ENCODE peak calls at places on chromosomes 5 and 9, in six cellular contexts. C is AG04450, W is transverse colon, B is A549, Q is IMR-90, G is mesenchymal stem cell. J is an unnamed sample.

GRCh38 chr9:18626046-18626698 is 152.2 kb downstream of the ADAMTSL1 start:
- DNase-seq in C (no peak), W (no peak), G (no peak), B (no peak), Q (no peak), J (peak)

GRCh38 chr9:119322137-119322695 is 47.0 kb downstream of the BRINP1 start:
- DNase-seq in Q (no peak), W (no peak), G (peak), B (no peak), C (no peak), J (no peak)

GRCh38 chr5:30355675-30356074 is 837.8 kb upstream of the CDH6 start:
- DNase-seq in C (no peak), Q (no peak), B (no peak), G (no peak), W (no peak), J (no peak)

GRCh38 chr9:83665576-83666200 is 42.1 kb downstream of the UBQLN1 start:
- DNase-seq in Q (no peak), C (no peak), G (peak), B (no peak), W (no peak), J (no peak)

GRCh38 chr5:77379558-77380061 is 112.5 kb downstream of the WDR41 start:
- DNase-seq in G (no peak), Q (no peak), C (no peak), W (no peak), B (no peak), J (no peak)

GRCh38 chr5:65802820-65803219 is 80.8 kb downstream of the NLN start:
- DNase-seq in B (no peak), W (no peak), G (no peak), Q (no peak), C (no peak), J (no peak)

GRCh38 chr5:179187229-179187678 is 127.1 kb downstream of the ZNF354C start:
- DNase-seq in C (no peak), Q (no peak), B (no peak), W (no peak), G (peak), J (no peak)

GRCh38 chr9:35658894-35659220 is 765 bp downstream of the CCDC107 start:
- DNase-seq in G (peak), C (no peak), W (peak), Q (peak), B (peak), J (peak)

GRCh38 chr5:16615737-16616535 is 861 bp downstream of the RETREG1 start:
- DNase-seq in C (no peak), Q (no peak), G (no peak), W (peak), B (no peak), J (peak)

GRCh38 chr9:114163517-114163924 is 8.2 kb downstream of the COL27A1 start:
- DNase-seq in W (no peak), B (peak), Q (peak), C (no peak), G (peak), J (no peak)

GRCh38 chr5:15501057-15501791 is 1.2 kb downstream of the FBXL7 start:
- DNase-seq in B (peak), G (peak), Q (peak), W (peak), C (no peak), J (peak)

GRCh38 chr5:102595332-102595731 is 96.5 kb upstream of the SLCO6A1 start:
- DNase-seq in W (no peak), C (no peak), Q (no peak), B (no peak), G (no peak), J (peak)

GRCh38 chr5:102138243-102138653 is 157.8 kb downstream of the SLCO4C1 start:
- DNase-seq in W (peak), Q (no peak), B (peak), C (no peak), G (no peak), J (no peak)

GRCh38 chr5:63500242-63500641 is 462.0 kb downstream of the HTR1A start:
- DNase-seq in B (no peak), W (no peak), Q (no peak), C (no peak), G (no peak), J (no peak)

GRCh38 chr5:95996904-95997751 is 35.5 kb upstream of the ELL2 start:
- DNase-seq in C (no peak), W (no peak), Q (no peak), G (no peak), B (no peak), J (no peak)

GRCh38 chr9:135023389-135023788 is 64.1 kb upstream of the OLFM1 start:
- DNase-seq in B (no peak), C (no peak), W (no peak), G (no peak), Q (no peak), J (peak)

GRCh38 chr5:170638051-170638450 is 134.2 kb downstream of the KCNIP1 start:
- DNase-seq in W (no peak), G (no peak), Q (no peak), C (no peak), B (no peak), J (no peak)

GRCh38 chr5:95975703-95976102 is 14.1 kb upstream of the ELL2 start:
- DNase-seq in Q (no peak), C (no peak), W (no peak), G (no peak), B (no peak), J (no peak)

GRCh38 chr9:85940275-85940831 is 593 bp upstream of the NAA35 start:
- DNase-seq in B (peak), Q (no peak), W (no peak), C (no peak), G (no peak), J (no peak)

GRCh38 chr5:58934629-58935097 is 351.8 kb downstream of the RAB3C start:
- DNase-seq in Q (no peak), G (no peak), C (no peak), B (no peak), W (no peak), J (no peak)

GRCh38 chr5:126115230-126115629 is 308.0 kb upstream of the GRAMD2B start:
- DNase-seq in G (no peak), W (no peak), C (no peak), Q (no peak), B (no peak), J (no peak)

GRCh38 chr9:125867752-125868400 is 120.7 kb downstream of the PBX3 start:
- DNase-seq in C (no peak), Q (peak), G (no peak), B (no peak), W (no peak), J (peak)

GRCh38 chr9:129609486-129610192 is 11.3 kb downstream of the C9orf50 start:
- DNase-seq in Q (no peak), G (peak), C (no peak), W (peak), B (peak), J (no peak)

GRCh38 chr5:164801910-164802309 is 1296.5 kb downstream of the MAT2B start:
- DNase-seq in C (no peak), B (no peak), Q (no peak), W (no peak), G (no peak), J (no peak)

GRCh38 chr5:33964132-33964531 is 20.4 kb downstream of the SLC45A2 start:
- DNase-seq in C (no peak), B (no peak), G (no peak), Q (no peak), W (no peak), J (no peak)

GRCh38 chr5:74372502-74373445 is 267.8 kb downstream of the ENC1 start:
- DNase-seq in Q (peak), G (no peak), B (no peak), C (peak), W (no peak), J (no peak)

DNA sequence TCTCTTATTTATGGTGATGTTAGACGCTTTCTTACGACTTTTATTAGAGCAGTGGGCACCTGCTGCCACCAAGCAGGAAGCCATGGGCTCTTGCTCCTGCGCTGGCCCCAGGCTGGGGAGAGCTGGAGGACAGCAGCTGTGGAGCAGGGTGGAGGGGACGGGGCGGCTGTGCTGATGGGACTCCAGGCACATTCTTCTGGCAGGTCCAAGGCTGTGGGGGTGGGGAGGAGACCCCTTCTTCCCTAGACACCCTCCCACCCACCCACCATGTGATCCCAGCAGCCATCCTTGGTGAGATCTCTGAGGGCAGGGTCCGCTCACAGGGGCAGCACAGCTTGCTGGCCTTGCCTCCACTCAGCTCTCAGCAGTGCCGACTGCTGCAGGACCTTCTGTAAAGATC is 192.6 kb upstream of the IRX4 start:
- DNase-seq in W (no peak), C (no peak), Q (no peak), B (no peak), G (no peak), J (no peak)
- H3K4me3 ChIP-seq in W (no peak), C (no peak), Q (no peak), B (no peak), G (no peak), J (no peak)

DNA sequence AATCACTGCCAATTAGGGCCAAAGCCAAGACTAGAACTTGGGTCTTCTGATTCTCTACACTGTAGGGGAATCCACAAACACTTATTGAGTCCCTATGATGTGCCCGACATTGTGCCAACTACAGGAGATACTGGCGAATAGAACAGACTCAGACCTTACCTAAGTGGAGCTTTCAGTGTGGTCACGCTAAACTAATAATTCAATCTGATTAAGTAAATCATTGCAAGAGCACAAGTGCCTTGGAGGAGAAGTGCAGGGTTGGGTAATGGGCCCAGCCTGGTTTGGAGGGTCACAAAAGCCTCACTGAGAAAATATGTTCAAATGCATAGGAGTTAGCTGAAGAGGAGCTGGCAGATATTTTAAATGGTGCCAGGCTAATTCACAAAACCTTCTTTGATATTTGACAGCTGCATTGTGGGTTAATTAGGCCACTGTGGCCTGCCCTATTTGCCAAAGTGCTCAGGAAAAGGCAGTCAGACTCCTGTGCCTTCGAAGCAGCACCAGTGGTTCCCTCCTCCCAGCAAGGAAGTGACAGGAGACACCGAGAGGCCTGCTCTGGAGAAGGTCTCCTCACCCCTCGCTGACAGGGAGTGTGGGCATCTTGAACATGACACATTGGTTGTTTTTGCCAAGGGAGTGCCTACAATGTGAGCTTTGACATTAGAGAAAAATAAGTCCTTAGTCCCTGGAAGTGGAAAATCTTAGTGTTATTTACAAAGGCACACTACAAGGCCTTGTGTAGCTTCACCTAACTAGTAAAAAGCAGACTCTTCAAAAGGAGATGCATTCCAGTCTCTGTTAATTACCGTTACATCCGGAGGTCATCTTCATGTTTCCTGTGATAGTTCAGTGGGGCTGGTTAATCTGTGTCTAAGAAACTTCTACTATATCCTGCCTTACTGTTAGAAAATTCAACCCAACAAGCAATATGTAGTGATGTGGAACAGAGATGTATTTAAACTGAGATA is 24.1 kb upstream of the TRAF1 start:
- DNase-seq in C (no peak), W (no peak), Q (no peak), B (no peak), G (no peak), J (no peak)
- H3K27ac ChIP-seq in C (no peak), W (no peak), Q (no peak), B (no peak), G (peak), J (no peak)

GRCh38 chr5:89281211-89281610 is 398.2 kb upstream of the MEF2C start:
- DNase-seq in Q (no peak), W (no peak), B (no peak), G (no peak), C (no peak), J (no peak)
- H3K4me3 ChIP-seq in Q (no peak), W (no peak), B (no peak), G (no peak), C (no peak), J (no peak)

GRCh38 chr9:109558718-109559151 is 60.6 kb upstream of the PTPN3 start:
- DNase-seq in W (no peak), Q (no peak), G (no peak), C (no peak), B (no peak), J (no peak)

GRCh38 chr9:109555215-109555614 is 57.1 kb upstream of the PTPN3 start:
- DNase-seq in B (no peak), W (no peak), C (no peak), G (no peak), Q (no peak), J (no peak)

GRCh38 chr9:109556061-109556460 is 58.0 kb upstream of the PTPN3 start:
- DNase-seq in C (no peak), B (no peak), G (no peak), Q (no peak), W (no peak), J (peak)

GRCh38 chr9:109556786-109557185 is 58.7 kb upstream of the PTPN3 start:
- DNase-seq in W (no peak), Q (no peak), G (no peak), B (no peak), C (no peak), J (no peak)

DNA sequence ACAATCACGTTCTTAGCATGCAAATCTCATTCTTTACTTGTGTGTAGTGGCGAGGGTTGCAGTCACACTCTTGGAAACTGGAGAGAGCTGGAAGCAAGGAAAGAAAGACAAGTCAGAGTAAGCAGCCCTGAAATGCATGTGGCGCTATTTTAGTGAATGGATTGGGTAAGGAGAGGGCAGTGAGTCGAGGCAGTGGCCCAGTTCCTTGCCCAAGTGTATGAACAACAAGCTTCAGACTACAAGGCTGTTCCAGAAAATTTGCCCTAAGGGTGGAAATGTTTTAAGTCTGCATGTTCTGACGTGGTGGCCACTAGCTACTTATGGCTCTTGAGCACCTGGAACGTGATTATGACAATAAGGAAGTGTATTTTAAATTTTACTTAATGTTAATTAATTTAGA is 59.4 kb upstream of the PTPN3 start:
- DNase-seq in B (no peak), Q (no peak), W (no peak), G (no peak), C (no peak), J (peak)
- H3K27ac ChIP-seq in B (no peak), Q (no peak), W (no peak), G (no peak), C (no peak), J (peak)

GRCh38 chr9:37290881-37291485 is 131.5 kb upstream of the GRHPR start:
- DNase-seq in B (peak), W (no peak), Q (peak), G (peak), C (peak), J (peak)
- H3K4me3 ChIP-seq in B (peak), W (no peak), Q (no peak), G (no peak), C (peak), J (peak)

GRCh38 chr5:173200356-173200755 is 34.6 kb downstream of the NKX2-5 start:
- DNase-seq in G (no peak), B (no peak), W (no peak), Q (no peak), C (no peak), J (no peak)

GRCh38 chr5:173205921-173206320 is 29.1 kb downstream of the NKX2-5 start:
- DNase-seq in W (no peak), Q (no peak), G (no peak), C (no peak), B (no peak), J (no peak)

GRCh38 chr5:173201636-173202265 is 33.3 kb downstream of the NKX2-5 start:
- DNase-seq in B (peak), C (peak), W (no peak), G (peak), Q (peak), J (peak)

GRCh38 chr5:173204185-173204979 is 30.6 kb downstream of the NKX2-5 start:
- DNase-seq in W (no peak), G (peak), C (no peak), Q (peak), B (peak), J (peak)

GRCh38 chr5:173202266-173202875 is 32.6 kb downstream of the NKX2-5 start:
- DNase-seq in C (no peak), W (no peak), G (no peak), B (no peak), Q (no peak), J (no peak)
- H3K27ac ChIP-seq in C (no peak), W (no peak), G (no peak), B (peak), Q (no peak), J (no peak)

GRCh38 chr5:44320188-44320587 is 69.0 kb downstream of the FGF10 start:
- DNase-seq in G (no peak), C (no peak), B (no peak), Q (no peak), W (no peak), J (no peak)

GRCh38 chr5:44321176-44321575 is 68.0 kb downstream of the FGF10 start:
- DNase-seq in W (no peak), G (no peak), Q (no peak), C (no peak), B (no peak), J (no peak)

GRCh38 chr5:44318883-44319282 is 70.3 kb downstream of the FGF10 start:
- DNase-seq in B (no peak), Q (no peak), G (no peak), C (no peak), W (no peak), J (no peak)
- H3K4me3 ChIP-seq in B (no peak), Q (no peak), G (no peak), C (no peak), W (no peak), J (no peak)

GRCh38 chr9:6049798-6050197 is 34.4 kb upstream of the RANBP6 start:
- DNase-seq in G (no peak), W (peak), C (no peak), Q (no peak), B (peak), J (peak)

GRCh38 chr9:6045364-6045763 is 29.9 kb upstream of the RANBP6 start:
- DNase-seq in C (no peak), G (no peak), W (no peak), B (no peak), Q (no peak), J (no peak)

GRCh38 chr9:6047020-6047419 is 31.6 kb upstream of the RANBP6 start:
- DNase-seq in G (no peak), C (no peak), B (no peak), Q (no peak), W (no peak), J (no peak)

GRCh38 chr9:6051511-6051950 is 36.1 kb upstream of the RANBP6 start:
- DNase-seq in W (no peak), Q (no peak), G (no peak), C (no peak), B (no peak), J (no peak)

GRCh38 chr9:6048039-6048438 is 32.6 kb upstream of the RANBP6 start:
- DNase-seq in Q (no peak), G (no peak), B (no peak), W (no peak), C (no peak), J (no peak)
- H3K27ac ChIP-seq in Q (no peak), G (no peak), B (no peak), W (peak), C (no peak), J (no peak)

GRCh38 chr5:139822553-139823425 is 27.2 kb downstream of the PSD2 start:
- DNase-seq in G (no peak), Q (no peak), C (no peak), B (no peak), W (no peak), J (no peak)

GRCh38 chr5:139821806-139822552 is 26.4 kb downstream of the PSD2 start:
- DNase-seq in Q (no peak), W (no peak), C (no peak), G (no peak), B (no peak), J (no peak)

GRCh38 chr5:139820130-139820529 is 24.5 kb downstream of the PSD2 start:
- DNase-seq in G (no peak), C (no peak), W (no peak), Q (no peak), B (no peak), J (no peak)

GRCh38 chr5:139820606-139821005 is 25.0 kb downstream of the PSD2 start:
- DNase-seq in G (no peak), B (no peak), C (no peak), W (no peak), Q (no peak), J (no peak)

GRCh38 chr5:139823757-139824355 is 28.2 kb downstream of the PSD2 start:
- DNase-seq in C (no peak), W (no peak), B (no peak), G (no peak), Q (no peak), J (no peak)
- H3K4me3 ChIP-seq in C (no peak), W (no peak), B (no peak), G (no peak), Q (no peak), J (no peak)

J was measured in mammary epithelial cell.